ENCODE peak calls at places on chromosomes 11 and 22, in nine cellular contexts. M is A549, Z is K562, F is HepG2, B is HCT116, C is GM23338, P is HL-60, V is GM12878, K is Panc1. E is an unnamed sample.

GRCh38 chr22:49967333-49968241 is 7.0 kb downstream of the PIM3 start:
- DNase-seq in M (no peak), Z (no peak), F (peak; percentile 70), B (no peak), C (no peak), P (peak; percentile 60), V (no peak), K (no peak), E (peak; percentile 76)

GRCh38 chr11:130118636-130119387 is 40.8 kb upstream of the ST14 start:
- DNase-seq in M (no peak), Z (no peak), F (peak; percentile 56), B (no peak), C (no peak), P (peak; percentile 29), V (peak; percentile 38), K (no peak), E (no peak)

GRCh38 chr11:41085123-41085522 is 374.3 kb downstream of the LRRC4C start:
- DNase-seq in M (no peak), Z (no peak), F (no peak), B (no peak), C (no peak), P (no peak), V (no peak), K (no peak), E (no peak)

GRCh38 chr11:32087602-32088001 is 3.3 kb upstream of the RCN1 start:
- DNase-seq in M (no peak), Z (peak; percentile 18), F (no peak), B (no peak), C (no peak), P (no peak), V (no peak), K (no peak), E (no peak)

GRCh38 chr11:117749541-117749910 is 47.5 kb downstream of the DSCAML1 start:
- DNase-seq in M (no peak), Z (no peak), F (no peak), B (no peak), C (no peak), P (no peak), V (no peak), K (no peak), E (no peak)

GRCh38 chr11:114284021-114284420 is 12.2 kb upstream of the NNMT start:
- DNase-seq in M (no peak), Z (no peak), F (no peak), B (no peak), C (no peak), P (no peak), V (no peak), K (no peak), E (peak; percentile 48)

GRCh38 chr11:94649254-94649653 is 82.1 kb downstream of the PIWIL4 start:
- DNase-seq in M (no peak), Z (no peak), F (no peak), B (no peak), C (no peak), P (no peak), V (no peak), K (no peak), E (peak; percentile 71)

GRCh38 chr11:87374206-87374793 is 336.6 kb downstream of the TMEM135 start:
- DNase-seq in M (no peak), Z (no peak), F (no peak), B (no peak), C (no peak), P (no peak), V (no peak), K (no peak), E (no peak)

GRCh38 chr22:35313311-35314121 is 13.8 kb downstream of the TOM1 start:
- DNase-seq in M (peak; percentile 53), Z (no peak), F (peak; percentile 70), B (no peak), C (no peak), P (no peak), V (no peak), K (peak; percentile 53), E (no peak)

GRCh38 chr11:128390246-128390645 is 197.1 kb downstream of the ETS1 start:
- DNase-seq in M (no peak), Z (no peak), F (no peak), B (no peak), C (no peak), P (no peak), V (no peak), K (no peak), E (no peak)

GRCh38 chr22:29737251-29738117 is 17.7 kb downstream of the CABP7 start:
- DNase-seq in M (no peak), Z (no peak), F (no peak), B (no peak), C (no peak), P (no peak), V (no peak), K (no peak), E (no peak)

GRCh38 chr11:128670631-128671030 is 23.2 kb upstream of the FLI1 start:
- DNase-seq in M (no peak), Z (no peak), F (no peak), B (no peak), C (no peak), P (no peak), V (no peak), K (no peak), E (no peak)

GRCh38 chr11:850777-851762 is 8.4 kb downstream of the TSPAN4 start:
- DNase-seq in M (no peak), Z (no peak), F (no peak), B (no peak), C (peak; percentile 73), P (no peak), V (no peak), K (no peak), E (peak; percentile 69)

GRCh38 chr11:32792948-32793475 is 1.4 kb downstream of the CCDC73 start:
- DNase-seq in M (peak; percentile 31), Z (peak; percentile 39), F (peak; percentile 21), B (peak; percentile 35), C (peak; percentile 71), P (peak; percentile 44), V (peak; percentile 26), K (peak; percentile 51), E (peak; percentile 39)

GRCh38 chr11:33311680-33312079 is 54.5 kb downstream of the HIPK3 start:
- DNase-seq in M (no peak), Z (no peak), F (no peak), B (no peak), C (no peak), P (no peak), V (no peak), K (no peak), E (no peak)

GRCh38 chr11:76232026-76232665 is 25.8 kb upstream of the WNT11 start:
- DNase-seq in M (no peak), Z (peak; percentile 27), F (no peak), B (no peak), C (no peak), P (no peak), V (peak; percentile 17), K (no peak), E (no peak)

GRCh38 chr11:100824041-100824440 is 137.0 kb downstream of the ARHGAP42 start:
- DNase-seq in M (no peak), Z (no peak), F (no peak), B (no peak), C (peak; percentile 48), P (no peak), V (no peak), K (no peak), E (no peak)

GRCh38 chr11:35099278-35100018 is 39.5 kb upstream of the CD44 start:
- DNase-seq in M (no peak), Z (no peak), F (no peak), B (no peak), C (no peak), P (no peak), V (no peak), K (no peak), E (no peak)

GRCh38 chr11:118338637-118339061 is 3.9 kb downstream of the CD3D start:
- DNase-seq in M (no peak), Z (peak; percentile 66), F (peak; percentile 68), B (no peak), C (peak; percentile 9), P (peak; percentile 43), V (no peak), K (no peak), E (no peak)

GRCh38 chr11:18853086-18853720 is 61.6 kb upstream of the PTPN5 start:
- DNase-seq in M (peak; percentile 57), Z (no peak), F (peak; percentile 36), B (peak; percentile 21), C (peak; percentile 87), P (no peak), V (no peak), K (no peak), E (peak; percentile 21)

GRCh38 chr22:46353483-46354105 is 18.1 kb downstream of the TRMU start:
- DNase-seq in M (no peak), Z (no peak), F (no peak), B (no peak), C (no peak), P (no peak), V (no peak), K (no peak), E (no peak)
- TF ChIP-seq REST in M (no peak), Z (no peak), F (no peak), B (no peak), C (no peak), P (no peak), V (no peak), K (no peak), E (no peak)

DNA sequence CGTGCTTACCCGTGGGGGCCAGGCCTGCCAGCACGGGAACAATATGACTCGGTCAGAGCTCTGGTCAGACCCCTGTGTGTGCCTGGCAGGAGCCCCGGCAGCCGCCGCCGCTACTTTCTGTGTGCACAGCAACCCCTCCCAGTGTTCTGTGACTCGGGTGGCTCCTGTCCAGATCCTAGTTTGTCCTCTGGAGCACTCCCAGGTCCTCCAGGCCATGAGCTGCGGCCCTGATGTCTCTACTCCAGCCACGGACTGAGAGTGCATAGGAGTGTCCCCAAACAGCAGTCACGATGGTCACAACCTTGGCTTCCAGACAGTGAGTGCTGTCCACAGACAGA is 3.2 kb downstream of the NDUFS8 start:
- DNase-seq in M (no peak), Z (no peak), F (no peak), B (no peak), C (no peak), P (no peak), V (no peak), K (no peak), E (no peak)
- TF ChIP-seq REST in M (no peak), Z (no peak), F (no peak), B (no peak), C (no peak), P (no peak), V (no peak), K (no peak), E (no peak)

GRCh38 chr11:10657308-10658271 is 36.0 kb downstream of the IRAG1 start:
- DNase-seq in M (peak; percentile 25), Z (no peak), F (no peak), B (no peak), C (peak; percentile 14), P (no peak), V (peak; percentile 57), K (no peak), E (no peak)
- TF ChIP-seq REST in M (no peak), Z (no peak), F (no peak), B (no peak), C (no peak), P (no peak), V (no peak), K (no peak), E (no peak)

DNA sequence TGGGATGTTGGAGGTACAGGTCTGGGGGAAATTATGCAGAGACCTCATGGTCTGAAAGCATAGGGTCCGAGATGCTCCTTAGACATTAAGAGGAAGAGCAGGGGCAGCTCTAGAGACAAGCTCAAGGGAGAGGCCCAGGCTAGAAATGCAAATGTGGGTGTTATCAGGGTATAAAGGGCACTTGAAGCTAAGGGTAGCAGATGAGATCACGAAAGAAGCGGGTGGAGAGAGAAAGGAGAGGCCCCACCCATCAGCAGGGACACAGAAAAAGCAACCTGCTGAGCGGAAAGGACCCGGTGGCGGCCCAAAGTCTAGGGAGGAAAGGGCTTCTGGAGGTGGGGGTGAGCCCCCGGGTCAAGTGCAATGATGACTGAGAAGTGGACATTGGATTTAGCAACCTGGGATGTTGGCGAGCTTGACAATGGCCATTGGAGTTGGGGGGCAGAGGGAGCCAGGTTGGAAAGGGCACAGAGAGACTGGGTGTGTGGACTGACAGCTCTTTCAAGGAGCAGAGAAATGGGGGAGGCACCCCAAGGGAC is 8.9 kb downstream of the TMPRSS6 start:
- DNase-seq in M (no peak), Z (no peak), F (no peak), B (no peak), C (no peak), P (no peak), V (no peak), K (no peak), E (no peak)
- TF ChIP-seq REST in M (no peak), Z (no peak), F (no peak), B (no peak), C (no peak), P (no peak), V (no peak), K (no peak), E (no peak)